ENCODE peak calls at places on chromosome 10, in ten cellular contexts. A, W, S, Y, O, B, J, I, E and K are unnamed samples.

GRCh38 chr10:127715782-127716378 is 21.1 kb upstream of the FOXI2 start:
- DNase-seq in J (peak), I (no peak), S (no peak), Y (no peak), A (no peak), B (no peak), O (no peak), E (no peak), W (peak), K (no peak)

GRCh38 chr10:118926903-118927302 is 102.6 kb upstream of the NANOS1 start:
- DNase-seq in I (no peak), A (no peak), O (no peak), B (no peak), J (peak), S (no peak), Y (no peak), W (no peak), E (no peak), K (no peak)

GRCh38 chr10:124238367-124238766 is 145.0 kb upstream of the CHST15 start:
- DNase-seq in S (no peak), J (no peak), I (no peak), B (no peak), O (no peak), Y (no peak), E (no peak), W (no peak), A (no peak), K (no peak)

GRCh38 chr10:86664370-86665217 is 3.7 kb upstream of the LDB3 start:
- DNase-seq in J (no peak), A (no peak), Y (no peak), B (no peak), E (no peak), S (no peak), W (peak), I (no peak), O (no peak), K (no peak)

GRCh38 chr10:35211390-35211789 is 84.7 kb downstream of the CREM start:
- DNase-seq in Y (no peak), B (no peak), S (no peak), E (no peak), I (no peak), A (no peak), J (peak), O (no peak), W (no peak), K (no peak)

GRCh38 chr10:35495521-35496238 is 109.5 kb upstream of the GJD4 start:
- DNase-seq in Y (no peak), A (no peak), S (no peak), E (no peak), B (no peak), W (no peak), O (no peak), J (peak), I (no peak), K (no peak)

GRCh38 chr10:44926771-44927751 is 15.9 kb downstream of the TMEM72 start:
- DNase-seq in J (no peak), Y (no peak), S (no peak), O (no peak), E (no peak), I (no peak), W (no peak), A (no peak), B (no peak), K (no peak)

GRCh38 chr10:36048780-36049179 is 406.7 kb upstream of the FZD8 start:
- DNase-seq in O (no peak), I (no peak), B (no peak), J (no peak), Y (no peak), E (no peak), S (no peak), W (no peak), A (no peak), K (no peak)

GRCh38 chr10:75407716-75408511 is 6.3 kb upstream of the ZNF503 start:
- DNase-seq in A (no peak), J (peak), W (peak), S (no peak), Y (no peak), I (no peak), B (no peak), E (no peak), O (no peak), K (no peak)

GRCh38 chr10:17003151-17003550 is 126.5 kb downstream of the CUBN start:
- DNase-seq in B (peak), O (no peak), I (no peak), W (no peak), A (no peak), J (no peak), E (no peak), S (no peak), Y (peak), K (no peak)

GRCh38 chr10:784377-784758 is 94.9 kb upstream of the DIP2C start:
- DNase-seq in E (no peak), O (peak), S (peak), Y (no peak), J (peak), W (peak), A (no peak), B (no peak), I (no peak), K (no peak)

GRCh38 chr10:31424473-31424872 is 105.5 kb downstream of the ZEB1 start:
- DNase-seq in J (no peak), A (no peak), W (no peak), I (no peak), B (no peak), O (no peak), S (no peak), E (no peak), Y (no peak), K (no peak)

GRCh38 chr10:28331821-28332220 is 29.0 kb upstream of the MPP7 start:
- DNase-seq in I (no peak), J (no peak), E (no peak), A (no peak), Y (no peak), B (no peak), W (no peak), O (no peak), S (no peak), K (no peak)

GRCh38 chr10:44427479-44427878 is 42.6 kb upstream of the CXCL12 start:
- DNase-seq in I (no peak), B (no peak), O (no peak), E (no peak), Y (no peak), A (no peak), S (no peak), J (no peak), W (no peak), K (no peak)

GRCh38 chr10:53886325-53887300 is 914.4 kb downstream of the PCDH15 start:
- DNase-seq in I (no peak), E (no peak), O (no peak), J (no peak), S (no peak), B (no peak), W (no peak), Y (no peak), A (no peak), K (no peak)

GRCh38 chr10:99914236-99914635 is 95.5 kb downstream of the DNMBP start:
- DNase-seq in O (no peak), I (no peak), S (no peak), E (no peak), Y (no peak), J (peak), A (no peak), B (no peak), W (no peak), K (no peak)